ENCODE peak calls at places on chromosome 22, in seven cellular contexts. One of them, this sample, is unnamed.

GRCh38 chr22:28034760-28035401 is 115.8 kb upstream of the PITPNB start:
- DNase-seq in cardiac fibroblast: peak
- DNase-seq in AG09309: no peak
- DNase-seq in K562: peak
- DNase-seq in C1 segment of cervical spinal cord: peak
- DNase-seq in right cardiac atrium: peak
- DNase-seq in bronchial epithelial cell: no peak
- DNase-seq in this sample: no peak

GRCh38 chr22:26708256-26709009 is 51.0 kb downstream of the MIAT start:
- DNase-seq in C1 segment of cervical spinal cord: no peak
- DNase-seq in AG09309: no peak
- DNase-seq in K562: no peak
- DNase-seq in bronchial epithelial cell: no peak
- DNase-seq in cardiac fibroblast: no peak
- DNase-seq in right cardiac atrium: no peak
- DNase-seq in this sample: no peak

GRCh38 chr22:44361391-44362126 is 48.8 kb upstream of the SHISAL1 start:
- DNase-seq in right cardiac atrium: peak
- DNase-seq in cardiac fibroblast: no peak
- DNase-seq in C1 segment of cervical spinal cord: no peak
- DNase-seq in bronchial epithelial cell: peak
- DNase-seq in AG09309: no peak
- DNase-seq in K562: no peak
- DNase-seq in this sample: no peak

GRCh38 chr22:37904572-37905533 is 1.2 kb upstream of the MICALL1 start:
- DNase-seq in AG09309: peak
- DNase-seq in cardiac fibroblast: peak
- DNase-seq in right cardiac atrium: peak
- DNase-seq in C1 segment of cervical spinal cord: peak
- DNase-seq in K562: peak
- DNase-seq in bronchial epithelial cell: peak
- DNase-seq in this sample: no peak

GRCh38 chr22:29780781-29781676 is 13.9 kb downstream of the UQCR10 start:
- DNase-seq in AG09309: peak
- DNase-seq in K562: peak
- DNase-seq in right cardiac atrium: no peak
- DNase-seq in bronchial epithelial cell: peak
- DNase-seq in cardiac fibroblast: peak
- DNase-seq in C1 segment of cervical spinal cord: no peak
- DNase-seq in this sample: no peak

GRCh38 chr22:24155597-24156145 is 25.6 kb upstream of the SUSD2 start:
- DNase-seq in AG09309: no peak
- DNase-seq in cardiac fibroblast: peak
- DNase-seq in K562: no peak
- DNase-seq in bronchial epithelial cell: peak
- DNase-seq in right cardiac atrium: peak
- DNase-seq in C1 segment of cervical spinal cord: no peak
- DNase-seq in this sample: peak

GRCh38 chr22:30089655-30089974 is 9.4 kb downstream of the HORMAD2 start:
- DNase-seq in K562: no peak
- DNase-seq in C1 segment of cervical spinal cord: no peak
- DNase-seq in bronchial epithelial cell: no peak
- DNase-seq in cardiac fibroblast: no peak
- DNase-seq in AG09309: no peak
- DNase-seq in right cardiac atrium: no peak
- DNase-seq in this sample: no peak

GRCh38 chr22:17853066-17853465 is 78.8 kb upstream of the BID start:
- DNase-seq in AG09309: no peak
- DNase-seq in cardiac fibroblast: peak
- DNase-seq in bronchial epithelial cell: no peak
- DNase-seq in C1 segment of cervical spinal cord: no peak
- DNase-seq in right cardiac atrium: peak
- DNase-seq in K562: peak
- DNase-seq in this sample: no peak

GRCh38 chr22:30027791-30028190 is 52.5 kb upstream of the HORMAD2 start:
- DNase-seq in C1 segment of cervical spinal cord: no peak
- DNase-seq in right cardiac atrium: peak
- DNase-seq in AG09309: no peak
- DNase-seq in K562: no peak
- DNase-seq in bronchial epithelial cell: no peak
- DNase-seq in cardiac fibroblast: no peak
- DNase-seq in this sample: no peak

GRCh38 chr22:21701384-21701971 is 34.1 kb downstream of the YPEL1 start:
- DNase-seq in bronchial epithelial cell: no peak
- DNase-seq in C1 segment of cervical spinal cord: no peak
- DNase-seq in AG09309: no peak
- DNase-seq in cardiac fibroblast: no peak
- DNase-seq in K562: no peak
- DNase-seq in right cardiac atrium: no peak
- DNase-seq in this sample: peak

GRCh38 chr22:44735518-44736428 is 16.6 kb upstream of the ARHGAP8 start:
- DNase-seq in AG09309: no peak
- DNase-seq in C1 segment of cervical spinal cord: peak
- DNase-seq in K562: peak
- DNase-seq in cardiac fibroblast: peak
- DNase-seq in bronchial epithelial cell: no peak
- DNase-seq in right cardiac atrium: peak
- DNase-seq in this sample: peak

GRCh38 chr22:42964994-42965699 is 49.8 kb downstream of the PACSIN2 start:
- DNase-seq in K562: no peak
- DNase-seq in C1 segment of cervical spinal cord: no peak
- DNase-seq in cardiac fibroblast: no peak
- DNase-seq in bronchial epithelial cell: no peak
- DNase-seq in AG09309: no peak
- DNase-seq in right cardiac atrium: no peak
- DNase-seq in this sample: no peak

GRCh38 chr22:27170491-27170890 is 513.1 kb downstream of the MIAT start:
- DNase-seq in right cardiac atrium: peak
- DNase-seq in C1 segment of cervical spinal cord: no peak
- DNase-seq in cardiac fibroblast: peak
- DNase-seq in AG09309: peak
- DNase-seq in bronchial epithelial cell: no peak
- DNase-seq in K562: no peak
- DNase-seq in this sample: no peak

GRCh38 chr22:35842954-35843353 is 125.3 kb downstream of the APOL5 start:
- DNase-seq in C1 segment of cervical spinal cord: no peak
- DNase-seq in right cardiac atrium: no peak
- DNase-seq in K562: peak
- DNase-seq in cardiac fibroblast: peak
- DNase-seq in bronchial epithelial cell: peak
- DNase-seq in AG09309: no peak
- DNase-seq in this sample: peak

GRCh38 chr22:37943471-37944198 is 9.8 kb downstream of the C22orf23 start:
- DNase-seq in K562: no peak
- DNase-seq in bronchial epithelial cell: no peak
- DNase-seq in C1 segment of cervical spinal cord: no peak
- DNase-seq in AG09309: no peak
- DNase-seq in right cardiac atrium: no peak
- DNase-seq in cardiac fibroblast: no peak
- DNase-seq in this sample: no peak

GRCh38 chr22:37353839-37354238 is 71.5 kb downstream of the CYTH4 start:
- DNase-seq in bronchial epithelial cell: peak
- DNase-seq in C1 segment of cervical spinal cord: no peak
- DNase-seq in AG09309: peak
- DNase-seq in cardiac fibroblast: no peak
- DNase-seq in K562: no peak
- DNase-seq in right cardiac atrium: no peak
- DNase-seq in this sample: no peak

GRCh38 chr22:23756891-23757290 is 2.7 kb upstream of the VPREB3 start:
- DNase-seq in right cardiac atrium: no peak
- DNase-seq in cardiac fibroblast: no peak
- DNase-seq in K562: no peak
- DNase-seq in AG09309: no peak
- DNase-seq in bronchial epithelial cell: no peak
- DNase-seq in C1 segment of cervical spinal cord: no peak
- DNase-seq in this sample: no peak

GRCh38 chr22:18970948-18971315 is 34.8 kb upstream of the PRODH start:
- DNase-seq in C1 segment of cervical spinal cord: no peak
- DNase-seq in right cardiac atrium: peak
- DNase-seq in bronchial epithelial cell: no peak
- DNase-seq in cardiac fibroblast: no peak
- DNase-seq in K562: no peak
- DNase-seq in AG09309: no peak
- DNase-seq in this sample: peak

GRCh38 chr22:39666926-39667325 is 96.4 kb downstream of the CACNA1I start:
- DNase-seq in cardiac fibroblast: no peak
- DNase-seq in bronchial epithelial cell: no peak
- DNase-seq in right cardiac atrium: no peak
- DNase-seq in K562: no peak
- DNase-seq in C1 segment of cervical spinal cord: no peak
- DNase-seq in AG09309: no peak
- DNase-seq in this sample: no peak

GRCh38 chr22:25875461-25875860 is 133.5 kb downstream of the MYO18B start:
- DNase-seq in bronchial epithelial cell: no peak
- DNase-seq in K562: no peak
- DNase-seq in right cardiac atrium: no peak
- DNase-seq in AG09309: no peak
- DNase-seq in cardiac fibroblast: no peak
- DNase-seq in C1 segment of cervical spinal cord: no peak
- DNase-seq in this sample: no peak

GRCh38 chr22:38504731-38505594 is 1.1 kb downstream of the DDX17 start:
- DNase-seq in bronchial epithelial cell: peak
- DNase-seq in C1 segment of cervical spinal cord: no peak
- DNase-seq in AG09309: no peak
- DNase-seq in right cardiac atrium: peak
- DNase-seq in cardiac fibroblast: peak
- DNase-seq in K562: peak
- DNase-seq in this sample: peak

GRCh38 chr22:17007257-17007656 is 765 bp downstream of the GAB4 start:
- DNase-seq in cardiac fibroblast: no peak
- DNase-seq in K562: no peak
- DNase-seq in bronchial epithelial cell: no peak
- DNase-seq in AG09309: no peak
- DNase-seq in C1 segment of cervical spinal cord: no peak
- DNase-seq in right cardiac atrium: no peak
- DNase-seq in this sample: no peak

GRCh38 chr22:44181033-44181911 is 547 bp downstream of the PARVG start:
- DNase-seq in right cardiac atrium: no peak
- DNase-seq in cardiac fibroblast: no peak
- DNase-seq in K562: no peak
- DNase-seq in bronchial epithelial cell: no peak
- DNase-seq in AG09309: no peak
- DNase-seq in C1 segment of cervical spinal cord: no peak
- DNase-seq in this sample: no peak

GRCh38 chr22:28955817-28956216 is 72.4 kb downstream of the ZNRF3 start:
- DNase-seq in cardiac fibroblast: no peak
- DNase-seq in right cardiac atrium: no peak
- DNase-seq in C1 segment of cervical spinal cord: no peak
- DNase-seq in bronchial epithelial cell: no peak
- DNase-seq in K562: no peak
- DNase-seq in AG09309: no peak
- DNase-seq in this sample: no peak

GRCh38 chr22:31244943-31245451 is 32.9 kb downstream of the LIMK2 start:
- DNase-seq in AG09309: no peak
- DNase-seq in right cardiac atrium: no peak
- DNase-seq in C1 segment of cervical spinal cord: no peak
- DNase-seq in K562: no peak
- DNase-seq in bronchial epithelial cell: no peak
- DNase-seq in cardiac fibroblast: no peak
- DNase-seq in this sample: no peak

GRCh38 chr22:37244922-37245722 is 1.1 kb upstream of the RAC2 start:
- DNase-seq in cardiac fibroblast: no peak
- DNase-seq in bronchial epithelial cell: no peak
- DNase-seq in AG09309: no peak
- DNase-seq in K562: no peak
- DNase-seq in C1 segment of cervical spinal cord: no peak
- DNase-seq in right cardiac atrium: no peak
- DNase-seq in this sample: no peak

GRCh38 chr22:19719488-19720021 is 3.8 kb upstream of the GP1BB start:
- DNase-seq in AG09309: no peak
- DNase-seq in K562: no peak
- DNase-seq in C1 segment of cervical spinal cord: no peak
- DNase-seq in bronchial epithelial cell: no peak
- DNase-seq in right cardiac atrium: peak
- DNase-seq in cardiac fibroblast: no peak
- DNase-seq in this sample: no peak

GRCh38 chr22:41286639-41287091 is 678 bp upstream of the RANGAP1 start:
- DNase-seq in right cardiac atrium: peak
- DNase-seq in bronchial epithelial cell: no peak
- DNase-seq in cardiac fibroblast: no peak
- DNase-seq in C1 segment of cervical spinal cord: no peak
- DNase-seq in K562: peak
- DNase-seq in AG09309: no peak
- DNase-seq in this sample: no peak

GRCh38 chr22:30600925-30601324 is 6.0 kb upstream of the TCN2 start:
- DNase-seq in right cardiac atrium: no peak
- DNase-seq in AG09309: no peak
- DNase-seq in C1 segment of cervical spinal cord: no peak
- DNase-seq in bronchial epithelial cell: no peak
- DNase-seq in cardiac fibroblast: no peak
- DNase-seq in K562: no peak
- DNase-seq in this sample: no peak